ENCODE peak calls at places on chromosomes 3 and 15, in six cellular contexts. C, G, P, M, L and N are unnamed samples.

GRCh38 chr15:81548350-81549116 is 174.5 kb upstream of the TMC3 start:
- DNase-seq in C (no peak), G (no peak), P (no peak), M (no peak), L (no peak), N (no peak)

GRCh38 chr3:171967137-171967783 is 72.1 kb upstream of the FNDC3B start:
- DNase-seq in C (no peak), G (no peak), P (no peak), M (no peak), L (no peak), N (peak)

GRCh38 chr15:60541784-60542617 is 63.1 kb upstream of the ICE2 start:
- DNase-seq in C (no peak), G (no peak), P (no peak), M (no peak), L (no peak), N (no peak)

GRCh38 chr3:80357761-80358160 is 590.0 kb upstream of the ROBO1 start:
- DNase-seq in C (no peak), G (no peak), P (no peak), M (no peak), L (no peak), N (peak)

GRCh38 chr3:141876891-141877561 is 583 bp downstream of the ATP1B3 start:
- DNase-seq in C (peak), G (peak), P (no peak), M (peak), L (peak), N (no peak)

GRCh38 chr15:85312486-85312885 is 67.9 kb upstream of the AKAP13 start:
- DNase-seq in C (no peak), G (no peak), P (no peak), M (no peak), L (no peak), N (no peak)

GRCh38 chr3:135412475-135412874 is 553.1 kb upstream of the PPP2R3A start:
- DNase-seq in C (no peak), G (no peak), P (peak), M (no peak), L (no peak), N (no peak)

GRCh38 chr15:68375191-68375631 is 56.8 kb downstream of the ITGA11 start:
- DNase-seq in C (peak), G (no peak), P (no peak), M (no peak), L (no peak), N (no peak)

GRCh38 chr15:41043276-41043675 is 72.8 kb downstream of the INO80 start:
- DNase-seq in C (no peak), G (no peak), P (no peak), M (no peak), L (no peak), N (no peak)

GRCh38 chr3:123338620-123339061 is 110.2 kb downstream of the ADCY5 start:
- DNase-seq in C (peak), G (no peak), P (no peak), M (no peak), L (no peak), N (no peak)

GRCh38 chr3:66036586-66037061 is 2.1 kb downstream of the MAGI1 start:
- DNase-seq in C (no peak), G (peak), P (no peak), M (no peak), L (no peak), N (no peak)

GRCh38 chr15:96583671-96584070 is 253.2 kb downstream of the NR2F2 start:
- DNase-seq in C (no peak), G (no peak), P (no peak), M (no peak), L (no peak), N (no peak)

GRCh38 chr15:33114484-33114767 is 80.1 kb downstream of the FMN1 start:
- DNase-seq in C (no peak), G (no peak), P (no peak), M (no peak), L (no peak), N (no peak)

GRCh38 chr15:90412356-90413194 is 24.5 kb downstream of the IQGAP1 start:
- DNase-seq in C (no peak), G (peak), P (no peak), M (no peak), L (no peak), N (peak)

GRCh38 chr3:97265237-97266005 is 451.0 kb downstream of the EPHA6 start:
- DNase-seq in C (no peak), G (no peak), P (no peak), M (no peak), L (no peak), N (no peak)

GRCh38 chr3:186099178-186099577 is 9.7 kb downstream of the ETV5 start:
- DNase-seq in C (no peak), G (peak), P (no peak), M (no peak), L (peak), N (no peak)

GRCh38 chr15:96058103-96058851 is 272.2 kb upstream of the NR2F2 start:
- DNase-seq in C (no peak), G (no peak), P (no peak), M (no peak), L (no peak), N (no peak)

GRCh38 chr3:122992628-122993570 is 34.7 kb downstream of the SEMA5B start:
- DNase-seq in C (peak), G (no peak), P (no peak), M (no peak), L (no peak), N (no peak)

GRCh38 chr15:43469867-43470266 is 23.1 kb downstream of the TP53BP1 start:
- DNase-seq in C (no peak), G (no peak), P (no peak), M (no peak), L (no peak), N (no peak)

GRCh38 chr15:95680693-95681092 is 649.8 kb upstream of the NR2F2 start:
- DNase-seq in C (no peak), G (no peak), P (no peak), M (no peak), L (no peak), N (no peak)

GRCh38 chr3:10370429-10370828 is 49.5 kb upstream of the SEC13 start:
- DNase-seq in C (no peak), G (no peak), P (no peak), M (no peak), L (no peak), N (no peak)

GRCh38 chr3:136465296-136465695 is 215.2 kb downstream of the PCCB start:
- DNase-seq in C (no peak), G (no peak), P (no peak), M (no peak), L (no peak), N (no peak)

GRCh38 chr3:55487376-55488241 is 503 bp upstream of the WNT5A start:
- DNase-seq in C (peak), G (no peak), P (no peak), M (no peak), L (peak), N (no peak)

GRCh38 chr3:126081618-126082333 is 2.1 kb downstream of the SLC41A3 start:
- DNase-seq in C (no peak), G (peak), P (no peak), M (no peak), L (no peak), N (peak)

DNA sequence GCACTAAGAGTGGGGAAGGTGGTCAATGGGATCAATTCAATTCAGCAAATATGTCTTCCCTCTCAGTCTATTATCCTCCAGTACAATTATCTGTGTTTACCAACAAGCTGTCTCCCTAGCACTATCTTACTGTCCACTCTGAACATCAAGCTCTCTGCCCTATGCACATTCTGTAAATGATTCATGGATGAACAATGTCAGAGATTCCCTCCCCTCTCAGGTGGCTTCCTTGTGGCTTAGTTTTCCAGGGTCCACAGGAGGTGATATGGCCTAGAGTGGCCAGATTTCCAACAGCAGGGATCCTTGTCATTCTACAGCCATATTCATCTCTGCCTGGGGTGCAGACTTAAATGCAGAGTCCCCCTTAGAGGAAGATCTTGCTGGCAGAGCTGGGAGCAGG is 225.1 kb downstream of the UACA start:
- DNase-seq in C (no peak), G (no peak), P (no peak), M (no peak), L (no peak), N (no peak)
- H3K27ac ChIP-seq in C (no peak), G (no peak), P (no peak), M (no peak), L (no peak), N (no peak)

DNA sequence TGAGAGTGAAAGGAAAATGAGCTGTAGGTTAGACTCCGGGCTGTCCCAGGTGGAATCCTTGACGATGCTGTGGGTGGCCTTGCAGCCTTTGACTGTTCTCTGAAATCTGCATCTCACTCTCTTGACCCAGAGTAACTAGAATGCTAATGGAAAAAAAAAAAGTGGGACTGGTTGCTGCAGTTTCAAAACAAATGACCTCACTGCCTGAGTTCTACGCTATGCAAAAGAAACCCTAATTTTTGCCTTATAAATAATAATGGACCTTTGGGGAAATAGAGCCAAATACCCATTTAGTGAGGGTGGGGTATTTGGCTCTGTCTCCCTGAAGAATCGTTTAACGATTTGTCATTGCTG is 309.7 kb upstream of the C2CD4B start:
- DNase-seq in C (peak), G (no peak), P (no peak), M (no peak), L (no peak), N (no peak)
- H3K27ac ChIP-seq in C (peak), G (no peak), P (no peak), M (no peak), L (no peak), N (no peak)

GRCh38 chr3:71384393-71384792 is 199.1 kb downstream of the FOXP1 start:
- DNase-seq in C (no peak), G (no peak), P (no peak), M (no peak), L (no peak), N (no peak)
- H3K27ac ChIP-seq in C (no peak), G (no peak), P (no peak), M (peak), L (no peak), N (no peak)

GRCh38 chr15:66619152-66619903 is 53.5 kb upstream of the LCTL start:
- DNase-seq in C (peak), G (peak), P (peak), M (peak), L (peak), N (no peak)

GRCh38 chr15:66614456-66615174 is 48.8 kb upstream of the LCTL start:
- DNase-seq in C (no peak), G (no peak), P (no peak), M (no peak), L (no peak), N (no peak)

GRCh38 chr15:66615175-66615495 is 49.3 kb upstream of the LCTL start:
- DNase-seq in C (no peak), G (no peak), P (no peak), M (no peak), L (no peak), N (no peak)

GRCh38 chr15:66615846-66616245 is 50.0 kb upstream of the LCTL start:
- DNase-seq in C (no peak), G (no peak), P (no peak), M (no peak), L (no peak), N (no peak)

DNA sequence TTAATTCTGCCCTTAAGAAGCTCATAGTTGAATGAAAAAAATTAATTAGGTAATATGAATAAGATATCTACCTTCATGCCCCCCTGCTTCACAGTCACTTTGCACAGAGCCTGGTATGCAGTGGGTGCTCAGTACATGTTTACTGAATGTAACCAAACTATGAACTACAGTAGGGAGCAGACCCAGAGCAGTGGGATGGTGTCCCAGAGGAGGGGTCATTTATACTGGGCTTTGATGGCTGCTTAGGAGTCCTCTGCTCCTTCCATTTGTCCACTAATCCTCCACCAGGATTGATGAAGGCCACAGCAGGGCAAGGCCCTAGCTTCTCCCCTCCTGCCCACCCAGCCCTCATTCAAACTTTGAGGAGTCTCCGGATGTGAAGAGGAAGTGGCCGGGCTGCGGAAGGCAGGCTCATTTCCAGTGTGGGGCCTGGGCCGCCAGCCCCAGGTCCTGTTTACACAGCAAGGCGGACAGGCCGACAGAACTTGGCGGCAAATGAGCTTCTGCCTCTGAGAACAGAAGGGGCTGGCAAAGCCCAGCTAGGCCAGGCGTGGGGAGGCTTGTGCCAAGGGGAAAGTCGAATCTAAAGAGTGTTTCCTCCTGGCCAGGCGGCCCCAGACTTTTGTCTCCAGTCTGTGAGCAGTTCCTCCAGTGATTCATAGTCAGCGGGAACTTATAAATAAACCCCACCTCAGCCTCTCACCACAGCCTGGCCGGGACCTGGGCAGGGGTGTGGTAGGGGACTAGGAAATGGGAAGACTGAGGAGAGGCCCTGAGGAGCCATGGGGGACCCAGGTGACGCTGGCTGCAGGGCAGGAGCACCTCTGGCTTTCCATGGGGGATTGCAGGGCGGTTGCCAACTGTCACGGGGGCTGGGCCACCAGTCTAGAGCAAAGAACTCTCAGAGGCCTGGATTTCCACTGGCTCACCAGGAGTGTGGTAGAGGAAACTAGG is 51.6 kb upstream of the LCTL start:
- DNase-seq in C (peak), G (peak), P (no peak), M (no peak), L (peak), N (peak)
- H3K27ac ChIP-seq in C (peak), G (peak), P (no peak), M (no peak), L (peak), N (peak)

DNA sequence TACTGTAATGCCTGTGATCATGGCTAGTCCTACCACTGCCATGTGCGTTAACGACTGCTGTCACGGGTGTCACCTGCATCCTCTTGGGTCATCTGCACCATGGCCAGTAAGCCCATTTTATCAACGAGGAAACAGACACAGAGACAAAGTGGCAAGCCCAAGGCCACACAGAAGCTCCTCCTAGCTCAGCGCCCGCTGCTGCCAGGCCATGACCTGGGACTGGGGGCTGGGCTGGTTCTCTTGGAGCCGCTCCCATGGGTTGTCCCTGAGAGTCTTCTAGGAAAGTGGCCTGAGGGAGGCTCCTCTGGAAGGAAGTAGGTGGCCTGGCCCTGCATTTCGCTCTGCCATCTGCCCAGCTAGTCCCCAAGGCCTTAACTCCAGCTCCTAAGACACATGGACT is 4.9 kb downstream of the DUSP7 start:
- DNase-seq in C (no peak), G (peak), P (no peak), M (no peak), L (no peak), N (no peak)
- H3K27ac ChIP-seq in C (peak), G (peak), P (no peak), M (peak), L (peak), N (peak)

DNA sequence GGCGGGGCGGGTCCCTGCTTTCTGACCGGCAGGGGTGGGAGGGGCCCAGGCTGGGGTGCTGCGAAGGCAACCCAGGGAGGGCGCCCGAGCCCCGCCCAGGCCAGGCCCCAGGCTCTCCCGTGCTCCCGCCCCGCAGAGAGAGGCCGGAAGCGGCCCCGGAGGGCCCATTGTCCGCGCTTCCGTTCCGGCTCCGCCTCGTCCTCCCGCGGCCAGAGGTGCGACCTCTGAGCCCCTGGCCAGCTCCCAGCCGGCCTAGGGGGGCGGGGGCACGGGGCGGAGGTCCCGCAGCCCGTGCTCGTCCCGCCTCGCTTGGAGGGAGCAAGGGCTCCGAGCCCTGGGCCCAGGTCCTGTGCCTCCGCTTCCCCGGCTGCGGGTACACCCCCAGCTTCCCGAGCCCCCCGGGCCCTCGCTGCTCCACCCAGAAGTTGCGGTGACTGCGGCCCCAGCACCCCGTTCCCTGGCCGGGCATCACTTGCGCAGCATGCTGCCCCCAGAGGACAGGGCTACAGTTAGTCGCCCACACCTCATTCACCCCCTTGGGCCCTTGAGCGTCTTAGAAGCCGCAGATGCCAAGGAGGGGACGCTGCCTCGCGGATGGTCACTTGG is 20.4 kb upstream of the PLXND1 start:
- DNase-seq in C (peak), G (peak), P (peak), M (peak), L (peak), N (no peak)
- H3K27ac ChIP-seq in C (peak), G (peak), P (peak), M (no peak), L (peak), N (peak)

GRCh38 chr15:75454471-75455418 is 3.3 kb upstream of the SIN3A start:
- DNase-seq in C (peak), G (no peak), P (no peak), M (peak), L (peak), N (no peak)
- H3K27ac ChIP-seq in C (peak), G (peak), P (peak), M (peak), L (peak), N (peak)

DNA sequence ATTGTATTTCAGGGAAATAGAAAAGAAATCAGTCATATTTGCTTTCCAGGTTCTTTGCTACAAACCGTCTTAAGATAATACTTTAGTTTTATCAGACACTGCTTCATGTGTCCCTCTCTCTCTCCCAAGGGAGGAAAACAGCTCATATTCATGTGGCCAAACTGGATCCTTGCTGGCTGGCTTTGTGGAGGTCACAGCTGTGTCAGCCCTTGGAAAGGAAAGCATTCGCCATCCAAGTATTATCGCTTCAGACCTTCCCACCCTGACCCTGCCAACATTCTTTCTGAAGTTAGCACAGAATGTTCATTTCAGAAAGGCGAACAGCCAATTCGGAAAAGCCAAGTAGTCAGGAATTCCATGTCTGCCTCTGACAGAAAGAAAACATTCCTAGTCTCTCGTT is 213.7 kb downstream of the FEZF2 start:
- DNase-seq in C (peak), G (peak), P (no peak), M (no peak), L (no peak), N (no peak)
- H3K27ac ChIP-seq in C (peak), G (peak), P (no peak), M (no peak), L (peak), N (no peak)